ENCODE peak calls at places on chromosomes 5 and 9, in nine cellular contexts. One of them, this sample, is unnamed.

GRCh38 chr5:84585218-84585617 is 200.5 kb upstream of the EDIL3 start:
- DNase-seq in progenitor cell of endocrine pancreas: no peak
- DNase-seq in endodermal cell: no peak
- DNase-seq in NCI-H748 treated with DMSO at 0.1 percent for 48 hours: no peak
- DNase-seq in iPS-NIHi11: no peak
- DNase-seq in sigmoid colon: no peak
- DNase-seq in heart left ventricle: no peak
- DNase-seq in mammary epithelial cell: no peak
- DNase-seq in AG08395: no peak
- DNase-seq in this sample: no peak

GRCh38 chr5:95631265-95631957 is 11.5 kb downstream of the GPR150 start:
- DNase-seq in progenitor cell of endocrine pancreas: no peak
- DNase-seq in endodermal cell: no peak
- DNase-seq in NCI-H748 treated with DMSO at 0.1 percent for 48 hours: no peak
- DNase-seq in iPS-NIHi11: no peak
- DNase-seq in sigmoid colon: no peak
- DNase-seq in heart left ventricle: no peak
- DNase-seq in mammary epithelial cell: peak
- DNase-seq in AG08395: peak
- DNase-seq in this sample: no peak

GRCh38 chr5:142618125-142618524 is 67.8 kb downstream of the FGF1 start:
- DNase-seq in progenitor cell of endocrine pancreas: no peak
- DNase-seq in endodermal cell: no peak
- DNase-seq in NCI-H748 treated with DMSO at 0.1 percent for 48 hours: no peak
- DNase-seq in iPS-NIHi11: no peak
- DNase-seq in sigmoid colon: no peak
- DNase-seq in heart left ventricle: peak
- DNase-seq in mammary epithelial cell: peak
- DNase-seq in AG08395: peak
- DNase-seq in this sample: no peak

GRCh38 chr5:172428224-172429166 is 25.8 kb downstream of the SH3PXD2B start:
- DNase-seq in progenitor cell of endocrine pancreas: no peak
- DNase-seq in endodermal cell: no peak
- DNase-seq in NCI-H748 treated with DMSO at 0.1 percent for 48 hours: no peak
- DNase-seq in iPS-NIHi11: no peak
- DNase-seq in sigmoid colon: no peak
- DNase-seq in heart left ventricle: no peak
- DNase-seq in mammary epithelial cell: no peak
- DNase-seq in AG08395: no peak
- DNase-seq in this sample: no peak

GRCh38 chr9:84997472-84997871 is 327.9 kb downstream of the NTRK2 start:
- DNase-seq in progenitor cell of endocrine pancreas: no peak
- DNase-seq in endodermal cell: peak
- DNase-seq in NCI-H748 treated with DMSO at 0.1 percent for 48 hours: no peak
- DNase-seq in iPS-NIHi11: no peak
- DNase-seq in sigmoid colon: no peak
- DNase-seq in heart left ventricle: no peak
- DNase-seq in mammary epithelial cell: no peak
- DNase-seq in AG08395: no peak
- DNase-seq in this sample: no peak

GRCh38 chr9:116154334-116154975 is 864 bp downstream of the PAPPA start:
- DNase-seq in progenitor cell of endocrine pancreas: peak
- DNase-seq in endodermal cell: peak
- DNase-seq in NCI-H748 treated with DMSO at 0.1 percent for 48 hours: no peak
- DNase-seq in iPS-NIHi11: peak
- DNase-seq in sigmoid colon: peak
- DNase-seq in heart left ventricle: no peak
- DNase-seq in mammary epithelial cell: no peak
- DNase-seq in AG08395: no peak
- DNase-seq in this sample: no peak

GRCh38 chr9:79896390-79896789 is 324.6 kb downstream of the TLE4 start:
- DNase-seq in progenitor cell of endocrine pancreas: no peak
- DNase-seq in endodermal cell: no peak
- DNase-seq in NCI-H748 treated with DMSO at 0.1 percent for 48 hours: no peak
- DNase-seq in iPS-NIHi11: no peak
- DNase-seq in sigmoid colon: no peak
- DNase-seq in heart left ventricle: no peak
- DNase-seq in mammary epithelial cell: peak
- DNase-seq in AG08395: no peak
- DNase-seq in this sample: no peak

GRCh38 chr5:174720066-174720611 is 4.2 kb upstream of the MSX2 start:
- DNase-seq in progenitor cell of endocrine pancreas: no peak
- DNase-seq in endodermal cell: peak
- DNase-seq in NCI-H748 treated with DMSO at 0.1 percent for 48 hours: no peak
- DNase-seq in iPS-NIHi11: no peak
- DNase-seq in sigmoid colon: no peak
- DNase-seq in heart left ventricle: no peak
- DNase-seq in mammary epithelial cell: no peak
- DNase-seq in AG08395: no peak
- DNase-seq in this sample: no peak

GRCh38 chr5:9034671-9035070 is 511.2 kb downstream of the SEMA5A start:
- DNase-seq in progenitor cell of endocrine pancreas: no peak
- DNase-seq in endodermal cell: no peak
- DNase-seq in NCI-H748 treated with DMSO at 0.1 percent for 48 hours: no peak
- DNase-seq in iPS-NIHi11: no peak
- DNase-seq in sigmoid colon: no peak
- DNase-seq in heart left ventricle: no peak
- DNase-seq in mammary epithelial cell: peak
- DNase-seq in AG08395: peak
- DNase-seq in this sample: no peak

GRCh38 chr5:3854069-3854741 is 258.6 kb downstream of the IRX1 start:
- DNase-seq in progenitor cell of endocrine pancreas: no peak
- DNase-seq in endodermal cell: no peak
- DNase-seq in NCI-H748 treated with DMSO at 0.1 percent for 48 hours: no peak
- DNase-seq in iPS-NIHi11: no peak
- DNase-seq in sigmoid colon: no peak
- DNase-seq in heart left ventricle: peak
- DNase-seq in mammary epithelial cell: no peak
- DNase-seq in AG08395: no peak
- DNase-seq in this sample: peak

GRCh38 chr9:132768932-132769894 is 98.9 kb downstream of the GTF3C4 start:
- DNase-seq in progenitor cell of endocrine pancreas: no peak
- DNase-seq in endodermal cell: peak
- DNase-seq in NCI-H748 treated with DMSO at 0.1 percent for 48 hours: peak
- DNase-seq in iPS-NIHi11: peak
- DNase-seq in sigmoid colon: peak
- DNase-seq in heart left ventricle: peak
- DNase-seq in mammary epithelial cell: peak
- DNase-seq in AG08395: peak
- DNase-seq in this sample: no peak

GRCh38 chr5:95238560-95239325 is 46.2 kb downstream of the MCTP1 start:
- DNase-seq in progenitor cell of endocrine pancreas: no peak
- DNase-seq in endodermal cell: no peak
- DNase-seq in NCI-H748 treated with DMSO at 0.1 percent for 48 hours: no peak
- DNase-seq in iPS-NIHi11: no peak
- DNase-seq in sigmoid colon: no peak
- DNase-seq in heart left ventricle: no peak
- DNase-seq in mammary epithelial cell: peak
- DNase-seq in AG08395: no peak
- DNase-seq in this sample: no peak

GRCh38 chr5:14440598-14441401 is 140.8 kb upstream of the OTULINL start:
- DNase-seq in progenitor cell of endocrine pancreas: no peak
- DNase-seq in endodermal cell: peak
- DNase-seq in NCI-H748 treated with DMSO at 0.1 percent for 48 hours: peak
- DNase-seq in iPS-NIHi11: no peak
- DNase-seq in sigmoid colon: peak
- DNase-seq in heart left ventricle: peak
- DNase-seq in mammary epithelial cell: no peak
- DNase-seq in AG08395: peak
- DNase-seq in this sample: no peak

GRCh38 chr9:4081549-4081895 is 218.3 kb downstream of the GLIS3 start:
- DNase-seq in progenitor cell of endocrine pancreas: no peak
- DNase-seq in endodermal cell: no peak
- DNase-seq in NCI-H748 treated with DMSO at 0.1 percent for 48 hours: no peak
- DNase-seq in iPS-NIHi11: no peak
- DNase-seq in sigmoid colon: no peak
- DNase-seq in heart left ventricle: no peak
- DNase-seq in mammary epithelial cell: no peak
- DNase-seq in AG08395: no peak
- DNase-seq in this sample: no peak

GRCh38 chr9:86809968-86810367 is 137.3 kb downstream of the GAS1 start:
- DNase-seq in progenitor cell of endocrine pancreas: no peak
- DNase-seq in endodermal cell: no peak
- DNase-seq in NCI-H748 treated with DMSO at 0.1 percent for 48 hours: no peak
- DNase-seq in iPS-NIHi11: no peak
- DNase-seq in sigmoid colon: no peak
- DNase-seq in heart left ventricle: no peak
- DNase-seq in mammary epithelial cell: no peak
- DNase-seq in AG08395: no peak
- DNase-seq in this sample: no peak

GRCh38 chr5:143349127-143349526 is 54.4 kb downstream of the NR3C1 start:
- DNase-seq in progenitor cell of endocrine pancreas: no peak
- DNase-seq in endodermal cell: no peak
- DNase-seq in NCI-H748 treated with DMSO at 0.1 percent for 48 hours: no peak
- DNase-seq in iPS-NIHi11: no peak
- DNase-seq in sigmoid colon: no peak
- DNase-seq in heart left ventricle: no peak
- DNase-seq in mammary epithelial cell: peak
- DNase-seq in AG08395: no peak
- DNase-seq in this sample: no peak

GRCh38 chr5:93300309-93300923 is 280.6 kb downstream of the NR2F1-AS1 start:
- DNase-seq in progenitor cell of endocrine pancreas: no peak
- DNase-seq in endodermal cell: no peak
- DNase-seq in NCI-H748 treated with DMSO at 0.1 percent for 48 hours: no peak
- DNase-seq in iPS-NIHi11: no peak
- DNase-seq in sigmoid colon: no peak
- DNase-seq in heart left ventricle: no peak
- DNase-seq in mammary epithelial cell: no peak
- DNase-seq in AG08395: no peak
- DNase-seq in this sample: no peak

GRCh38 chr5:156155638-156156037 is 171.3 kb upstream of the SGCD start:
- DNase-seq in progenitor cell of endocrine pancreas: no peak
- DNase-seq in endodermal cell: no peak
- DNase-seq in NCI-H748 treated with DMSO at 0.1 percent for 48 hours: no peak
- DNase-seq in iPS-NIHi11: no peak
- DNase-seq in sigmoid colon: no peak
- DNase-seq in heart left ventricle: no peak
- DNase-seq in mammary epithelial cell: no peak
- DNase-seq in AG08395: no peak
- DNase-seq in this sample: no peak

GRCh38 chr9:29044959-29045358 is 1471.7 kb upstream of the C9orf72 start:
- DNase-seq in progenitor cell of endocrine pancreas: no peak
- DNase-seq in endodermal cell: no peak
- DNase-seq in NCI-H748 treated with DMSO at 0.1 percent for 48 hours: no peak
- DNase-seq in iPS-NIHi11: no peak
- DNase-seq in sigmoid colon: no peak
- DNase-seq in heart left ventricle: no peak
- DNase-seq in mammary epithelial cell: peak
- DNase-seq in AG08395: no peak
- DNase-seq in this sample: no peak

GRCh38 chr5:38601133-38601842 is 44.8 kb upstream of the LIFR start:
- DNase-seq in progenitor cell of endocrine pancreas: no peak
- DNase-seq in endodermal cell: no peak
- DNase-seq in NCI-H748 treated with DMSO at 0.1 percent for 48 hours: no peak
- DNase-seq in iPS-NIHi11: no peak
- DNase-seq in sigmoid colon: no peak
- DNase-seq in heart left ventricle: peak
- DNase-seq in mammary epithelial cell: no peak
- DNase-seq in AG08395: no peak
- DNase-seq in this sample: no peak